ENCODE peak calls at places on chromosomes 3 and 15, in seven cellular contexts. T is naive thymus-derived CD4-positive, alpha-beta T cell; G is aorta; B is memory B cell; W is CD8-positive, alpha-beta T cell; D is A549; F is activated naive CD4-positive, alpha-beta T cell treated with anti-CD3 and anti-CD28 coated beads, Interleukin-2, amount 50 U/mL, for 72 hours. N is an unnamed sample.

GRCh38 chr3:177470200-177470941 is 273.1 kb upstream of the TBL1XR1 start:
- ATAC-seq in T (no peak), G (no peak), B (no peak), W (no peak), D (no peak), F (no peak), N (no peak)

GRCh38 chr3:148211725-148212124 is 486.0 kb upstream of the AGTR1 start:
- ATAC-seq in T (no peak), G (no peak), B (no peak), W (no peak), D (no peak), F (no peak), N (no peak)

GRCh38 chr15:82855286-82856092 is 46.1 kb downstream of the WHAMM start:
- ATAC-seq in T (no peak), G (no peak), B (no peak), W (no peak), D (no peak), F (no peak), N (no peak)

GRCh38 chr3:146747928-146748327 is 142.8 kb upstream of the PLSCR5 start:
- ATAC-seq in T (no peak), G (no peak), B (no peak), W (no peak), D (no peak), F (no peak), N (peak)

GRCh38 chr15:70509282-70510272 is 253.8 kb downstream of the UACA start:
- ATAC-seq in T (peak), G (no peak), B (peak), W (no peak), D (no peak), F (no peak), N (no peak)

GRCh38 chr3:119062892-119063291 is 28.2 kb upstream of the IGSF11 start:
- ATAC-seq in T (no peak), G (no peak), B (no peak), W (no peak), D (no peak), F (no peak), N (no peak)

GRCh38 chr15:81294501-81294850 is 29.5 kb downstream of the STARD5 start:
- ATAC-seq in T (no peak), G (peak), B (no peak), W (no peak), D (no peak), F (no peak), N (no peak)

GRCh38 chr15:57485869-57486268 is 105.8 kb upstream of the MYZAP start:
- ATAC-seq in T (no peak), G (peak), B (no peak), W (no peak), D (peak), F (no peak), N (peak)